ENCODE peak calls at places on chromosomes 3 and 15, in four cellular contexts. W is GM12878, Q is K562, S is HepG2. J is an unnamed sample.
A peak's percentile ranks its signal among the peaks of the same experiment; 100 is the strongest.

GRCh38 chr3:30004481-30004880 is 601.9 kb upstream of the TGFBR2 start:
- DNase-seq in W (no peak), Q (no peak), S (no peak), J (no peak)

GRCh38 chr15:38819343-38819858 is 254.8 kb upstream of the RASGRP1 start:
- DNase-seq in W (no peak), Q (no peak), S (no peak), J (no peak)

GRCh38 chr3:127734754-127735473 is 62.2 kb downstream of the ABTB1 start:
- DNase-seq in W (no peak), Q (no peak), S (no peak), J (no peak)

GRCh38 chr3:106688463-106688862 is 688.8 kb upstream of the CCDC54 start:
- DNase-seq in W (no peak), Q (no peak), S (peak; percentile 47), J (no peak)

GRCh38 chr3:113194747-113195400 is 16.5 kb upstream of the BOC start:
- DNase-seq in W (no peak), Q (no peak), S (no peak), J (no peak)

GRCh38 chr3:4976109-4976508 is 3.1 kb upstream of the BHLHE40 start:
- DNase-seq in W (no peak), Q (peak; percentile 81), S (peak; percentile 79), J (peak; percentile 82)

GRCh38 chr15:54506977-54507524 is 528.8 kb downstream of the UNC13C start:
- DNase-seq in W (no peak), Q (no peak), S (no peak), J (no peak)

GRCh38 chr3:40899286-40899712 is 300.0 kb upstream of the CTNNB1 start:
- DNase-seq in W (no peak), Q (no peak), S (peak; percentile 17), J (no peak)

GRCh38 chr3:7734456-7734855 is 767.2 kb upstream of the LMCD1 start:
- DNase-seq in W (no peak), Q (no peak), S (no peak), J (no peak)

GRCh38 chr3:30658328-30659052 is 52.1 kb downstream of the TGFBR2 start:
- DNase-seq in W (peak; percentile 70), Q (no peak), S (peak; percentile 32), J (no peak)

GRCh38 chr3:64295594-64295993 is 70.3 kb upstream of the PRICKLE2 start:
- DNase-seq in W (no peak), Q (no peak), S (no peak), J (no peak)

GRCh38 chr3:156818890-156819289 is 7.3 kb upstream of the LEKR1 start:
- DNase-seq in W (no peak), Q (peak; percentile 32), S (no peak), J (no peak)

GRCh38 chr3:121979246-121979645 is 42.8 kb downstream of the ILDR1 start:
- DNase-seq in W (no peak), Q (no peak), S (no peak), J (no peak)

GRCh38 chr3:12707425-12707824 is 43.5 kb upstream of the RAF1 start:
- DNase-seq in W (no peak), Q (no peak), S (no peak), J (no peak)

GRCh38 chr3:10762116-10762515 is 53.9 kb upstream of the SLC6A11 start:
- DNase-seq in W (no peak), Q (no peak), S (no peak), J (no peak)

GRCh38 chr3:129599607-129600006 is 6.9 kb downstream of the PLXND1 start:
- DNase-seq in W (no peak), Q (peak; percentile 76), S (no peak), J (peak; percentile 73)

GRCh38 chr15:62534996-62535395 is 369.9 kb upstream of the C2CD4B start:
- DNase-seq in W (no peak), Q (no peak), S (no peak), J (no peak)

GRCh38 chr3:16391936-16392536 is 121.5 kb downstream of the RFTN1 start:
- DNase-seq in W (no peak), Q (no peak), S (no peak), J (no peak)

GRCh38 chr15:90001683-90002427 is 731 bp downstream of the ZNF710 start:
- DNase-seq in W (no peak), Q (peak; percentile 81), S (peak; percentile 29), J (peak; percentile 83)

GRCh38 chr3:20072422-20072821 is 32.2 kb downstream of the KAT2B start:
- DNase-seq in W (no peak), Q (no peak), S (peak; percentile 8), J (no peak)

GRCh38 chr3:128794067-128794768 is 68.2 kb downstream of the RAB7A start:
- DNase-seq in W (no peak), Q (peak; percentile 28), S (no peak), J (no peak)

GRCh38 chr3:146625117-146625775 is 20.1 kb upstream of the PLSCR5 start:
- DNase-seq in W (no peak), Q (no peak), S (no peak), J (no peak)

GRCh38 chr3:64520334-64520733 is 167.5 kb downstream of the ADAMTS9 start:
- DNase-seq in W (no peak), Q (no peak), S (no peak), J (no peak)

GRCh38 chr15:77040673-77041072 is 30.2 kb downstream of the TSPAN3 start:
- DNase-seq in W (no peak), Q (no peak), S (no peak), J (no peak)

GRCh38 chr15:60074181-60074885 is 70.2 kb downstream of the FOXB1 start:
- DNase-seq in W (no peak), Q (no peak), S (no peak), J (no peak)

DNA sequence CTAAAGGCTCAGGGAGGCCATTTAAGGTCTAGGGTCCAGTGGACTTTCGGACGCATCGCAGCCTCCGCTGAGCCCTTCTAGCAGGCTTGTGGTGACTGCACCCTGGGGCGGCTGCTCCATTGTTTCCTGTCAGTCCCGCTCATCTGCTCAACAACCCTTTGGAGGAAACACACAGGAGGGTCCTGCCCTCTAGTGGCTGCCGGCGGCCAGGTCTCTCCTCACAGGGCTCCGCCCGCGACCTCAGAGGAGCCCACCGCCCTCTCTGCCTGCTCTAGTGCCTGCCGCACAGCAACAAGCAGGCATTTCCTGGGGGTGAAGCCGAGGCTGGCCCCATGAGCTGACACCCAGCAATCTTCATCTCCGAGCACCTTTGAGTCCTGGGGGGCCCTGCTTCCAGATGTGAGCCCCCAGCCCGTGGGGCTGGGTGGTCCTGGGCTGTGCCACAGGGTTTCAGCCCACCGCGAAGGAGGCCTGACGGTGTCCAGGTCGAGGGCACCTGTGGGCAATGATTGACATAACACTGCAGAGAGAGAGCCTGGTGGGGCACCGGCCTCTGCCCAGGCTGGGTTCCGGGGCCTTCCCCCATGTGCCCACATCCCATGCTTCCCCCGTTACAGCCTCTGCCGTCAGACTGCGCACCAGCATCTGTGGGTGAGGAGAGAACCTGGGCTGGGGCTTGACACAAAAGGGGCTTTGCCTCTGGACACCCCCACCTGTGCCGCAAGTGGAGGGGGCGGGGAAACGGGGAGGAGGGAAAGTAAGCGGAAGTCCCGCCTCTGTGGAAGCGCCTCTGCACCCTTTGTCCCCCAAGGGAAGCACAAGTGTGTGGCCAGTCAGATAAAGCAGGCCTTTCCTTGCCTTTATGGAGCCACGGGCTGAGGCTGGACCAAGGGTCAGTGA is 27.0 kb upstream of the SFMBT1 start:
- DNase-seq in W (peak; percentile 43), Q (peak; percentile 79), S (peak; percentile 81), J (peak; percentile 95)
- TF ChIP-seq REST in W (no peak), Q (no peak), S (no peak), J (no peak)

DNA sequence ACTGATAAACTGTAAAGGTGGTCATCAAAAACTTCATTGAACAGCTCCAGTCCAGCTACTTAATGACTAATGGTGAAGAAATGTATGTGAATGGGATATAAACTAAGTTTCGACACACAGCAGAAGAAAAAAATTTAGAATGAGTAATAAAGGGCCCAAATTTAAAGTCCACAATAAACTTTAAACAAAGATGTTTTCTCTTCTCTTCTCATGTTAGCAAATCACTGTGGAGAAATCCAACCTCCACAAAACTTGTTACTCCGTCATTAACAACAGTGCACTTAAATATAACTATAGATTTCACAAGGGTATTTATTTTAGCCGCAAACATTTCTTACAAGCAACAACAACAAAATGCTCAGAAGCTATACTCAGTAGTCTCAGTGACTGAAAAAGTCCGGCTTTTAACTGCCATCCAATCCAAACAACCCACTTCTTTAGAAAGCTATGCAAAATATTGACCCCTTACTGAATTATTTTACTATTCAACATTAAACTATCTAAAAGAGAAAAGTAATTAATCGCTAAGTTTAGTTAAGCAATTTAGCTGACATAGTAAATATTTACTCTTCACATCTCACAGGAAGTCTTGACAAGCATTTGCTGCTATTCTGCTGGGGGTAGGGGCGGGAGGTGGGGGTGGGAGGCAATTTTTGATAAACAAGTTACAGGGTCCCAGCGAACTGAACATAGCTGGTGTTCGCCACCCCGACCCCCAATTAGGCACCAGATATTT is 2.5 kb downstream of the IGF2BP2 start:
- DNase-seq in W (no peak), Q (peak; percentile 34), S (peak; percentile 57), J (no peak)
- TF ChIP-seq CREB1 in W (no peak), Q (no peak), S (no peak), J (no peak)

GRCh38 chr3:104368760-104369159 is 997.9 kb upstream of the ALCAM start:
- DNase-seq in W (no peak), Q (no peak), S (no peak), J (no peak)

GRCh38 chr3:104362319-104362718 is 1004.4 kb upstream of the ALCAM start:
- DNase-seq in W (no peak), Q (no peak), S (no peak), J (no peak)

DNA sequence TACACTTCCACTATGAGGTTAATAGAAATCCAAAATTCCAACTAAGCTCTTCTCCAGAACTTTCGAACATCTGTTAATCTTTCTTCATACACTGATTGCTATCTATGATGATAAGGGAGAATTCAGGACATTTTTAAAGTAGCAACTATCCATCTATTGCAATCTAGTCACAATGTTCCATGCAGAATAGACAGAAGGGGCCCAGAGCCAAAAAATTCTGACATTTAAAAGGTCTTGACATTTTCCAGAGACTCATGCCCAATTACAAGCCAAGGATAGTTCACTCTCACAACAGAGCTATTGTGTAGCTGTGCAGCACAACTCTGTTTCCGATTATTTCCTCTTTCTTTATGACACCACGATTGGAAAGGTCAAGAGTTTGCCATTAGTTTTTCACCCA is 999.7 kb upstream of the ALCAM start:
- DNase-seq in W (no peak), Q (no peak), S (no peak), J (no peak)
- TF ChIP-seq POLR2AphosphoS5 in W (no peak), Q (no peak), S (no peak), J (no peak)

GRCh38 chr3:72111265-72111972 is 326.5 kb upstream of the PROK2 start:
- DNase-seq in W (no peak), Q (no peak), S (no peak), J (no peak)
- TF ChIP-seq REST in W (no peak), Q (no peak), S (no peak), J (no peak)

GRCh38 chr3:48406443-48407431 is 23.1 kb downstream of the PLXNB1 start:
- DNase-seq in W (no peak), Q (no peak), S (no peak), J (no peak)
- TF ChIP-seq CREB1 in W (no peak), Q (no peak), S (no peak), J (no peak)

J was measured in GM23338.